ENCODE peak calls at places on chromosomes 7 and 10, in nine cellular contexts. D is IMR-90; T is M059J; G is endothelial cell; Q is activated naive CD4-positive, alpha-beta T cell treated with Interleukin-2 at 50 U/mL for 16 hours; V is Right ventricle myocardium inferior; W is astrocyte of the spinal cord; M is T-helper 9 cell; I is endodermal cell. F is an unnamed sample.

GRCh38 chr7:47371733-47372368 is 210.1 kb downstream of the TNS3 start:
- DNase-seq in D (peak), G (no peak), M (no peak), I (peak), V (peak), Q (no peak), W (peak), T (peak), F (peak)

GRCh38 chr10:89064764-89065163 is 74.2 kb downstream of the FAS start:
- DNase-seq in T (no peak), D (no peak), I (no peak), V (no peak), M (no peak), G (no peak), Q (no peak), W (peak), F (no peak)

GRCh38 chr7:5452470-5452899 is 28.9 kb upstream of the TNRC18 start:
- DNase-seq in G (no peak), W (no peak), M (no peak), V (peak), I (peak), Q (no peak), D (no peak), T (no peak), F (no peak)

GRCh38 chr7:22900101-22900500 is 77.5 kb upstream of the TOMM7 start:
- DNase-seq in W (no peak), M (no peak), V (no peak), D (no peak), Q (no peak), T (no peak), I (no peak), G (no peak), F (no peak)

GRCh38 chr10:121694327-121694965 is 96.2 kb upstream of the FGFR2 start:
- DNase-seq in W (no peak), D (no peak), T (no peak), G (no peak), Q (no peak), V (no peak), I (no peak), M (no peak), F (no peak)

GRCh38 chr7:73738612-73739386 is at the start of gene ABHD11:
- DNase-seq in I (peak), M (peak), T (peak), W (peak), D (peak), G (peak), Q (peak), V (peak), F (peak)

GRCh38 chr7:128705891-128706333 is 33.2 kb upstream of the CALU start:
- DNase-seq in M (no peak), T (peak), I (no peak), D (peak), Q (no peak), G (no peak), W (no peak), V (no peak), F (no peak)

GRCh38 chr7:47361746-47362215 is 220.1 kb downstream of the TNS3 start:
- DNase-seq in W (peak), I (no peak), G (no peak), Q (no peak), T (peak), M (no peak), D (peak), V (no peak), F (peak)

GRCh38 chr10:63720072-63720537 is 198.9 kb downstream of the REEP3 start:
- DNase-seq in G (peak), Q (peak), M (peak), T (peak), I (peak), D (peak), V (no peak), W (peak), F (no peak)

GRCh38 chr10:133212853-133213494 is 17.0 kb upstream of the UTF1 start:
- DNase-seq in D (no peak), G (no peak), Q (no peak), W (no peak), I (no peak), T (no peak), M (no peak), V (peak), F (no peak)

GRCh38 chr7:14988941-14989340 is 86.4 kb upstream of the DGKB start:
- DNase-seq in M (no peak), W (no peak), I (no peak), T (no peak), V (peak), Q (no peak), D (no peak), G (no peak), F (no peak)

F was measured in MG63.